ENCODE peak calls at places on chromosomes 11 and 22, in six cellular contexts. Q is COR-L47, B is hepatocyte, W is anterior cingulate cortex, V is psoas muscle, X is B cell. R is an unnamed sample.

GRCh38 chr11:57763568-57763967 is 2.0 kb downstream of the CTNND1 start:
- DNase-seq in Q (no peak), B (peak), W (no peak), V (no peak), X (no peak), R (no peak)

GRCh38 chr11:105862736-105863367 is 159.2 kb downstream of the MSANTD4 start:
- DNase-seq in Q (peak), B (peak), W (no peak), V (no peak), X (peak), R (no peak)

GRCh38 chr11:69525516-69526452 is 44.3 kb downstream of the LINC01488 start:
- DNase-seq in Q (no peak), B (no peak), W (no peak), V (no peak), X (no peak), R (peak)

GRCh38 chr11:96339704-96340554 is 3.1 kb downstream of the MAML2 start:
- DNase-seq in Q (no peak), B (no peak), W (no peak), V (no peak), X (no peak), R (no peak)

GRCh38 chr22:26558246-26558895 is 31.6 kb downstream of the TPST2 start:
- DNase-seq in Q (no peak), B (no peak), W (no peak), V (no peak), X (no peak), R (no peak)

GRCh38 chr11:134132808-134133207 is 63.9 kb downstream of the JAM3 start:
- DNase-seq in Q (no peak), B (peak), W (no peak), V (no peak), X (no peak), R (no peak)

GRCh38 chr11:125270106-125270505 is 105.6 kb downstream of the PKNOX2 start:
- DNase-seq in Q (no peak), B (no peak), W (no peak), V (no peak), X (no peak), R (no peak)

GRCh38 chr11:11243790-11244469 is 109.1 kb downstream of the CSNK2A3 start:
- DNase-seq in Q (peak), B (peak), W (no peak), V (peak), X (peak), R (peak)

GRCh38 chr22:45242778-45243191 is 2.1 kb upstream of the KIAA0930 start:
- DNase-seq in Q (peak), B (no peak), W (no peak), V (no peak), X (no peak), R (no peak)

GRCh38 chr11:123920943-123921342 is 18.5 kb upstream of the OR4D5 start:
- DNase-seq in Q (no peak), B (no peak), W (no peak), V (no peak), X (no peak), R (no peak)

GRCh38 chr11:132114185-132114584 is 743.8 kb downstream of the NTM start:
- DNase-seq in Q (peak), B (peak), W (no peak), V (no peak), X (no peak), R (no peak)

GRCh38 chr11:64553554-64554201 is 37.3 kb upstream of the SLC22A12 start:
- DNase-seq in Q (no peak), B (peak), W (no peak), V (peak), X (peak), R (peak)

GRCh38 chr11:45154276-45154675 is 7.8 kb downstream of the PRDM11 start:
- DNase-seq in Q (no peak), B (no peak), W (no peak), V (no peak), X (no peak), R (no peak)

GRCh38 chr22:46564084-46564714 is 26.8 kb upstream of the CELSR1 start:
- DNase-seq in Q (no peak), B (no peak), W (no peak), V (no peak), X (no peak), R (no peak)

GRCh38 chr11:119660166-119660720 is 68.8 kb downstream of the NECTIN1 start:
- DNase-seq in Q (no peak), B (no peak), W (no peak), V (no peak), X (no peak), R (no peak)

GRCh38 chr22:30180616-30181015 is 65.9 kb downstream of the LIF start:
- DNase-seq in Q (no peak), B (no peak), W (no peak), V (no peak), X (no peak), R (no peak)

GRCh38 chr11:66311965-66312548 is 4.8 kb downstream of the CD248 start:
- DNase-seq in Q (peak), B (peak), W (no peak), V (peak), X (peak), R (peak)

GRCh38 chr22:21936151-21936778 is 16.4 kb downstream of the PPM1F start:
- DNase-seq in Q (no peak), B (no peak), W (no peak), V (peak), X (peak), R (no peak)

GRCh38 chr11:74634537-74634936 is 42.2 kb downstream of the POLD3 start:
- DNase-seq in Q (no peak), B (peak), W (no peak), V (no peak), X (no peak), R (no peak)

GRCh38 chr11:48006301-48006992 is 26.1 kb downstream of the PTPRJ start:
- DNase-seq in Q (no peak), B (no peak), W (no peak), V (no peak), X (no peak), R (no peak)

GRCh38 chr11:27541790-27542189 is 35.2 kb upstream of the LIN7C start:
- DNase-seq in Q (no peak), B (no peak), W (no peak), V (no peak), X (no peak), R (no peak)

GRCh38 chr11:111976614-111977140 is 39.5 kb downstream of the DIXDC1 start:
- DNase-seq in Q (no peak), B (no peak), W (no peak), V (peak), X (no peak), R (peak)

GRCh38 chr11:75760710-75761493 is 7.7 kb upstream of the DGAT2 start:
- DNase-seq in Q (no peak), B (no peak), W (no peak), V (no peak), X (no peak), R (no peak)

GRCh38 chr11:133896028-133896427 is 50.7 kb upstream of the SPATA19 start:
- DNase-seq in Q (no peak), B (no peak), W (no peak), V (no peak), X (no peak), R (no peak)

GRCh38 chr11:68259122-68259959 is 12.4 kb downstream of the C11orf24 start:
- DNase-seq in Q (no peak), B (no peak), W (no peak), V (no peak), X (no peak), R (no peak)

GRCh38 chr11:114183041-114183511 is 113.1 kb upstream of the NNMT start:
- DNase-seq in Q (no peak), B (no peak), W (no peak), V (peak), X (peak), R (no peak)

GRCh38 chr11:102427068-102427467 is 25.5 kb downstream of the TMEM123 start:
- DNase-seq in Q (no peak), B (no peak), W (no peak), V (no peak), X (no peak), R (no peak)

GRCh38 chr11:10540915-10541591 is at the start of gene RNF141:
- DNase-seq in Q (peak), B (peak), W (peak), V (peak), X (peak), R (peak)

GRCh38 chr11:94762208-94762607 is 5.9 kb upstream of the AMOTL1 start:
- DNase-seq in Q (peak), B (no peak), W (no peak), V (no peak), X (no peak), R (no peak)

GRCh38 chr11:33539659-33540249 is 160.9 kb downstream of the C11orf91 start:
- DNase-seq in Q (no peak), B (no peak), W (no peak), V (no peak), X (no peak), R (no peak)

GRCh38 chr11:18329196-18329870 is 7.0 kb downstream of the GTF2H1 start:
- DNase-seq in Q (no peak), B (no peak), W (no peak), V (no peak), X (no peak), R (no peak)

GRCh38 chr22:44336962-44337657 is 24.4 kb upstream of the SHISAL1 start:
- DNase-seq in Q (peak), B (no peak), W (no peak), V (no peak), X (no peak), R (no peak)

GRCh38 chr11:133945087-133945974 is 11.4 kb downstream of the IGSF9B start:
- DNase-seq in Q (no peak), B (no peak), W (no peak), V (peak), X (no peak), R (no peak)

GRCh38 chr11:130208241-130209127 is 48.9 kb downstream of the ST14 start:
- DNase-seq in Q (no peak), B (no peak), W (no peak), V (no peak), X (no peak), R (no peak)

GRCh38 chr11:69372589-69373250 is 78.8 kb downstream of the MYEOV start:
- DNase-seq in Q (no peak), B (no peak), W (no peak), V (no peak), X (no peak), R (peak)

GRCh38 chr22:39658367-39658766 is 87.8 kb downstream of the CACNA1I start:
- DNase-seq in Q (no peak), B (no peak), W (no peak), V (no peak), X (no peak), R (no peak)

GRCh38 chr11:13127161-13127560 is 118.0 kb downstream of the RASSF10 start:
- DNase-seq in Q (no peak), B (no peak), W (no peak), V (no peak), X (no peak), R (no peak)

GRCh38 chr11:47051217-47051616 is 114.7 kb downstream of the CSTPP1 start:
- DNase-seq in Q (no peak), B (no peak), W (no peak), V (peak), X (no peak), R (no peak)

GRCh38 chr11:120146413-120147093 is 8.6 kb upstream of the TRIM29 start:
- DNase-seq in Q (no peak), B (no peak), W (no peak), V (no peak), X (no peak), R (no peak)